ENCODE peak calls at places on chromosomes 3 and 15, in six cellular contexts. V, O, K, Z, D and Y are unnamed samples.
A peak's percentile ranks its signal among the peaks of the same experiment; 100 is the strongest.

GRCh38 chr3:115512565-115513410 is 110.5 kb upstream of the GAP43 start:
- DNase-seq in V (peak; percentile 62), O (no peak), K (peak; percentile 15), Z (peak; percentile 89), D (peak; percentile 56), Y (peak; percentile 46)

GRCh38 chr15:58299311-58299850 is 132.4 kb upstream of the LIPC start:
- DNase-seq in V (no peak), O (no peak), K (no peak), Z (no peak), D (no peak), Y (no peak)

GRCh38 chr15:64854526-64854925 is 12.8 kb downstream of the PLEKHO2 start:
- DNase-seq in V (no peak), O (no peak), K (no peak), Z (peak; percentile 16), D (no peak), Y (no peak)

GRCh38 chr3:121759541-121760202 is 10.1 kb upstream of the GOLGB1 start:
- DNase-seq in V (no peak), O (no peak), K (no peak), Z (no peak), D (no peak), Y (no peak)

GRCh38 chr3:100277255-100277800 is 16.5 kb downstream of the TBC1D23 start:
- DNase-seq in V (no peak), O (no peak), K (no peak), Z (no peak), D (no peak), Y (no peak)

GRCh38 chr15:41928637-41929620 is 35.1 kb upstream of the SPTBN5 start:
- DNase-seq in V (peak; percentile 60), O (no peak), K (no peak), Z (no peak), D (no peak), Y (no peak)

GRCh38 chr3:3600665-3601340 is 198.4 kb upstream of the LRRN1 start:
- DNase-seq in V (no peak), O (no peak), K (no peak), Z (no peak), D (no peak), Y (no peak)

GRCh38 chr15:67745059-67745993 is 80.0 kb upstream of the SKOR1 start:
- DNase-seq in V (no peak), O (no peak), K (peak; percentile 20), Z (no peak), D (no peak), Y (no peak)

GRCh38 chr15:32838820-32839219 is 121.0 kb downstream of the GREM1 start:
- DNase-seq in V (no peak), O (no peak), K (no peak), Z (no peak), D (no peak), Y (no peak)

GRCh38 chr15:62469874-62470688 is 305.0 kb upstream of the C2CD4B start:
- DNase-seq in V (no peak), O (no peak), K (peak; percentile 12), Z (peak; percentile 59), D (no peak), Y (no peak)

GRCh38 chr15:75348034-75348562 is 1.3 kb downstream of the NEIL1 start:
- DNase-seq in V (peak; percentile 78), O (no peak), K (no peak), Z (no peak), D (no peak), Y (no peak)

GRCh38 chr3:185824051-185824466 is 783 bp downstream of the IGF2BP2 start:
- DNase-seq in V (peak; percentile 54), O (no peak), K (peak; percentile 43), Z (peak; percentile 52), D (peak; percentile 20), Y (peak; percentile 40)

GRCh38 chr15:43920815-43921214 is 94.0 kb downstream of the WDR76 start:
- DNase-seq in V (no peak), O (no peak), K (no peak), Z (no peak), D (no peak), Y (no peak)

GRCh38 chr3:159929181-159929893 is 59.3 kb upstream of the IL12A start:
- DNase-seq in V (no peak), O (peak; percentile 83), K (peak; percentile 50), Z (no peak), D (peak; percentile 4), Y (no peak)

GRCh38 chr3:38805765-38806386 is 10.1 kb downstream of the SCN10A start:
- DNase-seq in V (no peak), O (no peak), K (peak; percentile 67), Z (peak; percentile 72), D (peak; percentile 75), Y (peak; percentile 73)

GRCh38 chr15:77634266-77634962 is 1.7 kb upstream of the LINGO1 start:
- DNase-seq in V (peak; percentile 82), O (no peak), K (peak; percentile 42), Z (peak; percentile 95), D (peak; percentile 88), Y (peak; percentile 80)

GRCh38 chr3:54223063-54223462 is 100.7 kb downstream of the CACNA2D3 start:
- DNase-seq in V (no peak), O (no peak), K (no peak), Z (no peak), D (no peak), Y (no peak)

GRCh38 chr3:58117561-58118305 is 93.0 kb downstream of the DNASE1L3 start:
- DNase-seq in V (no peak), O (no peak), K (no peak), Z (no peak), D (no peak), Y (no peak)

GRCh38 chr3:61564405-61565059 is 3.2 kb downstream of the PTPRG start:
- DNase-seq in V (peak; percentile 79), O (no peak), K (no peak), Z (peak; percentile 81), D (peak; percentile 93), Y (peak; percentile 85)

GRCh38 chr3:32401141-32401540 is 9.5 kb downstream of the CMTM7 start:
- DNase-seq in V (no peak), O (no peak), K (peak; percentile 54), Z (no peak), D (no peak), Y (no peak)

GRCh38 chr3:183341545-183342288 is 86.7 kb downstream of the MCF2L2 start:
- DNase-seq in V (no peak), O (no peak), K (no peak), Z (no peak), D (no peak), Y (no peak)
- TF ChIP-seq CTCF in V (no peak), O (no peak), K (no peak), Z (no peak), D (no peak), Y (no peak)

GRCh38 chr3:177887475-177887874 is 648.8 kb upstream of the KCNMB2 start:
- DNase-seq in V (no peak), O (no peak), K (no peak), Z (no peak), D (no peak), Y (no peak)

GRCh38 chr3:177898185-177898584 is 638.1 kb upstream of the KCNMB2 start:
- DNase-seq in V (no peak), O (no peak), K (no peak), Z (no peak), D (no peak), Y (no peak)

GRCh38 chr3:177894021-177894690 is 642.1 kb upstream of the KCNMB2 start:
- DNase-seq in V (no peak), O (no peak), K (no peak), Z (no peak), D (no peak), Y (no peak)

GRCh38 chr3:177889158-177889557 is 647.1 kb upstream of the KCNMB2 start:
- DNase-seq in V (no peak), O (no peak), K (no peak), Z (no peak), D (no peak), Y (no peak)

GRCh38 chr3:177893321-177893720 is 642.9 kb upstream of the KCNMB2 start:
- DNase-seq in V (no peak), O (no peak), K (no peak), Z (no peak), D (no peak), Y (no peak)
- TF ChIP-seq CTCF in V (no peak), O (peak; percentile 25), K (no peak), Z (peak; percentile 35), D (no peak), Y (no peak)

GRCh38 chr3:126661532-126661931 is 6.6 kb upstream of the TXNRD3 start:
- DNase-seq in V (no peak), O (peak; percentile 75), K (peak; percentile 29), Z (no peak), D (no peak), Y (no peak)

GRCh38 chr3:126661965-126662364 is 7.0 kb upstream of the TXNRD3 start:
- DNase-seq in V (no peak), O (peak; percentile 57), K (no peak), Z (no peak), D (no peak), Y (no peak)

GRCh38 chr3:126658584-126658983 is 3.7 kb upstream of the TXNRD3 start:
- DNase-seq in V (no peak), O (peak; percentile 53), K (no peak), Z (no peak), D (no peak), Y (no peak)

GRCh38 chr3:126657901-126658300 is 3.0 kb upstream of the TXNRD3 start:
- DNase-seq in V (no peak), O (peak; percentile 42), K (no peak), Z (no peak), D (no peak), Y (no peak)

DNA sequence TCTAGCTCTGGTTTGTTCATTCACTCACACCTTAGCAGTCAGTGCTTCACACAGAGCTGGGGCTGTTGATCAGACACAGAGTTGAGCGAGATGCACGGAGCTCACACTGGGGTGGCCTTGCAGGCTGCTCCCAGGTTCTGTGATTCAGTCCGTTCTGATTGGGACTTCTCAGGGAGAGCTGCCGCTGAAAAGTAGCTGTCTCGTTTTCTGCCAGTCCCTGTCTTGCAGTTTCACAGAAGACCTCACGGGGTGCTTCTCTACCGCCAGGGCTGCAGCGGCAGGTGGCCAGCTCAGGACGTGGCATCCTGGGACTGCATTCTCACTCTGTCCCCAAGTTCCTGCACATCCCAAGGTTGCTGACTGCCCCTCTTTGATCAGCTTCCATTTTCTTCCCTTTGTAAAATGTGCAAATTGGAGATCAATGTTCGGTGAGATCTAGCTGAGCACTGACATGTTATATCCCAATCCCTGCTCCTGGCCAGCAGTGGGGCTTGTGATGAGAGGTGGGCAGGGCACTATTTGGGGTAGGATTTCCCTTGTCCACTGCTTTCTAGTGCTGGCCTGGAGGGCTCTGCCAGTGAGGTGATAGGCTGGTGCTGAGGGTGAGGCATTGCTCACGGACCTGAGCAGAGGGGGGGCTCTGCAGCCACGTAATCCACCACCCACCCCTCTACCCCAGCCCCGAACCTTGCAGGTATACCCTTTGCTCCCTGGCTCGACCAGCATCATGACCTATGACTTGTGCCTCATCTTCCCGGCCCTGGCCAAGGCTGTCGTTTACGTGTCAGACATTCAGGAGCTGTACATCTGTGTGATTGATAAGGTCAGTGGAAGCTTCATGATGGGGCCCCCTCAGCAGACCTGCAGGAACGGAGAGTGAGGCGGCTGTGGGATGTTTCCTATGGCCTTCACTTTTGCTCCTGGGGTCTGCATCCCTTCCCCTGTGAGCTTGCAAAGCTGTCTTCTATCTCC is 5.3 kb upstream of the TXNRD3 start:
- DNase-seq in V (peak; percentile 64), O (peak; percentile 91), K (peak; percentile 6), Z (peak; percentile 63), D (no peak), Y (no peak)
- TF ChIP-seq CTCF in V (peak; percentile 18), O (no peak), K (peak; percentile 34), Z (peak; percentile 60), D (no peak), Y (peak; percentile 38)

GRCh38 chr3:146577662-146578061 is 27.5 kb downstream of the PLSCR5 start:
- DNase-seq in V (peak; percentile 1), O (no peak), K (peak; percentile 40), Z (no peak), D (no peak), Y (no peak)
- TF ChIP-seq CTCF in V (peak; percentile 69), O (peak; percentile 47), K (peak; percentile 27), Z (peak; percentile 69), D (no peak), Y (peak; percentile 74)